ENCODE peak calls at places on chromosomes 13 and 19, in seven cellular contexts. W is GM23338, J is astrocyte, E is tibial artery, H is cardiac fibroblast, P is tibial nerve, L is HepG2. O is an unnamed sample.

GRCh38 chr13:36806102-36806501 is 12.9 kb upstream of the RFXAP start:
- DNase-seq in W (no peak), J (no peak), E (no peak), H (no peak), P (no peak), L (no peak), O (no peak)

GRCh38 chr19:3966051-3967017 is 4.6 kb downstream of the DAPK3 start:
- DNase-seq in W (no peak), J (no peak), E (no peak), H (no peak), P (no peak), L (no peak), O (no peak)

GRCh38 chr13:31930901-31931522 is 100.6 kb upstream of the FRY start:
- DNase-seq in W (no peak), J (peak; percentile 5), E (no peak), H (no peak), P (no peak), L (no peak), O (no peak)

GRCh38 chr13:73109288-73109899 is 50.6 kb downstream of the KLF5 start:
- DNase-seq in W (no peak), J (no peak), E (no peak), H (no peak), P (no peak), L (no peak), O (no peak)

GRCh38 chr13:95709101-95709500 is 32.2 kb downstream of the DNAJC3 start:
- DNase-seq in W (no peak), J (no peak), E (no peak), H (peak; percentile 30), P (no peak), L (no peak), O (no peak)

GRCh38 chr13:67278230-67278629 is 48.1 kb upstream of the PCDH9 start:
- DNase-seq in W (no peak), J (peak; percentile 98), E (no peak), H (peak; percentile 93), P (no peak), L (no peak), O (no peak)

GRCh38 chr19:48868196-48868886 is at the start of gene PLEKHA4:
- DNase-seq in W (no peak), J (no peak), E (peak; percentile 87), H (peak; percentile 73), P (peak; percentile 57), L (no peak), O (peak; percentile 80)

GRCh38 chr13:23901365-23901764 is 4.1 kb upstream of the C1QTNF9B start:
- DNase-seq in W (no peak), J (peak; percentile 38), E (no peak), H (no peak), P (no peak), L (no peak), O (no peak)

GRCh38 chr13:27971776-27972618 is 2.9 kb upstream of the CDX2 start:
- DNase-seq in W (no peak), J (no peak), E (peak; percentile 51), H (no peak), P (no peak), L (no peak), O (no peak)

GRCh38 chr13:97388385-97388784 is 45.6 kb upstream of the RAP2A start:
- DNase-seq in W (no peak), J (no peak), E (no peak), H (no peak), P (no peak), L (no peak), O (no peak)

GRCh38 chr13:50320297-50320862 is 305.1 kb downstream of the KCNRG start:
- DNase-seq in W (no peak), J (peak; percentile 81), E (no peak), H (peak; percentile 42), P (no peak), L (peak; percentile 84), O (no peak)

GRCh38 chr19:24054044-24054935 is 32.7 kb upstream of the ZNF254 start:
- DNase-seq in W (no peak), J (peak; percentile 88), E (no peak), H (no peak), P (no peak), L (peak; percentile 66), O (no peak)

DNA sequence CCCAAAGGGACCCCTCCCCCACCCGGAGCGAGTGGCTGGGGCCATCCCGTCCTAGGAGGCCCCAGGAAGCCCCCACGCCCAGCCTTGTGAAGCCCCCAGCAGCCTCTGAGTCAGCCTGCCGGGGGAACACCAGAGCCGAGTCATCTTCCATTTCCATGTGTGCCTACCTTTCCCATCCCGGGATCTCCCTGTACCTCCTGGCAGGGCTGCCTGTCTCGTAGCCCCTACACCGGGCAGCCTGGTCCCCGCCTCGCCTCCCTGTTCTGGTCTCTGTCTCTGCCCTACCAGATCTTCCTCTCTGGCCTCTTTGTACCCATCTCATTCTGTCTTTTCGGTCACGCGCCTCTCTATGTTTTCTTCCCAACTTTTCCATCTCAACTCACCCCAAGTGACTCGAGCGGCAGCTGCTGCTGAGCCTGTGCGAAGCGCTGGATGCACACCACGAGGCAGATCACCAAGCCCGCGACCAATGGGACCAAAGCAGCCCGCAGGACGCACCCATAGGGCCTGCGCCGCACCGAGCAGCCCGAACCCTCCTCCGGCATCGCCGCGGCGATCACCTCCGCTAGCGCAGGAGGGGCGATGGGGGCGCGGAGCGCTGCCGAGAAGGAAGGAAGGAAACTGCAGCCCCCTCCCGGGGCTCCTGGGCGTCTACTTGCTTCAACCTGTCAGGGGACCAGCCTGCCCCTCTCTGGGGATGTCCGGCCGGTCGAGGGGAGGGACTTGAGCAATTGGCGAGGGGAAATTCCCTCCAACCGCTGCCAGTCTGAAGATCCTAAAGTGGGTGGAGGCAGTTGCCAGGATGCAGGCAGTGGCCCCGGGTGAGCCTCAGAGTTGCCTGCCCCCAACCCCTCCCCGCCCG is at the start of gene CD70:
- DNase-seq in W (peak; percentile 85), J (no peak), E (no peak), H (no peak), P (no peak), L (no peak), O (no peak)
- H3K4me3 ChIP-seq in W (peak within 1 kb of the TSS; percentile 74), J (no peak within 1 kb of the TSS), E (no peak within 1 kb of the TSS), H (no peak within 1 kb of the TSS), P (peak within 1 kb of the TSS; percentile 27), L (no peak within 1 kb of the TSS), O (no peak within 1 kb of the TSS)

GRCh38 chr13:30898721-30899188 is 7.3 kb upstream of the MEDAG start:
- DNase-seq in W (no peak), J (peak; percentile 98), E (peak; percentile 94), H (peak; percentile 97), P (peak; percentile 31), L (peak; percentile 72), O (peak; percentile 43)
- TF ChIP-seq CTCF in W (no peak), J (no peak), E (no peak), H (no peak), P (no peak), L (peak; percentile 24), O (no peak)

DNA sequence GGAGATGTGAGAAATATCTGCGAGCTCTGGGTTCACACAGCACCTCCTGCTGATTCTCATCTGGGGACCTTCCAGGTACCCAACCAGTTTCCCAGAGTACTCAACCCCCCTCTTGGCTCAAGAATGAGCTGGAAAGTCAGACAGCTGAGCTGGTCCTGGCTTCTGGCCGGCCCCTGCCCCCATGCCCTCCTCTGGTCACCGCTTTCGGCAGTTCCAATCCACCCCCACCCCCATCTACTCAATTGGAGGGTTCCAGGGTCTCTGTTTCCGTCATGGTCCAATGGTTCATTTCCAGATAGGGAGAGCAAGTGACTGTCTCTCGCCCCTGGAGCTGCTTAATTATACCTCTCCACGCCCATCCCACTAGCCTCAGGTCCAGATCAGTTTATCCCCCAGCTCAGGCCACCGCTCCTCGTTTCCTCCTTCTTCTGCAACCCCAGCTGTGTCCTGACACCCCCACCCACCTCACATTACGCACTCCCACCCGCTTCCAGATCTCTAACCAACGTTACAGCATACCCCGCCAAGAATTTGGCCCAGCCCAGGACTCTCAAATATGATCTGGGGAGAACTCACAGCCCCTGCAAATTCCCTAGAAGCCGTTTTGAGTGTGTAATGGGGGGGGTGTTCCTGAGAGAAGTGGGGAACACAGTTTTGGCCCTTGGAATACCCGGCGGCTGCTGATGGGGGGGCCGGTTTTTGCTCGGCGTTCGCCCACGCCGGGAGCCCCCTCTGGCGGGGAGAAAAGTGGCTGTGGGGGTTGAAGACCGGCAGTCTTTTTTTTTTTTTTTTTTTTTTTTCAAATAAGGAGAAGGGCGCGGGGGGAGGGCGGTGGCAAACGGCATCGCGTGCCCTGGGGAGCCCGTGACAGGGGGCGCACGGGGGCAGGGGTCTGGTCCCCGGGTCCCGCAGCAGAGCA is 1.8 kb upstream of the PDE4A start:
- DNase-seq in W (peak; percentile 57), J (no peak), E (no peak), H (no peak), P (no peak), L (no peak), O (no peak)
- H3K4me3 ChIP-seq in W (peak overlapping the region; percentile 78), J (peak overlapping the region; percentile 28), E (no peak overlapping the region), H (no peak overlapping the region), P (no peak overlapping the region), L (no peak overlapping the region), O (no peak overlapping the region)

GRCh38 chr13:51594432-51594831 is 10.2 kb downstream of the WDFY2 start:
- DNase-seq in W (no peak), J (no peak), E (no peak), H (no peak), P (no peak), L (no peak), O (no peak)

GRCh38 chr13:51601601-51602348 is 17.5 kb downstream of the WDFY2 start:
- DNase-seq in W (no peak), J (no peak), E (no peak), H (no peak), P (no peak), L (no peak), O (no peak)

GRCh38 chr13:51600703-51601102 is 16.4 kb downstream of the WDFY2 start:
- DNase-seq in W (no peak), J (no peak), E (no peak), H (no peak), P (no peak), L (no peak), O (no peak)

GRCh38 chr13:51603716-51604115 is 19.5 kb downstream of the WDFY2 start:
- DNase-seq in W (no peak), J (no peak), E (no peak), H (no peak), P (no peak), L (no peak), O (no peak)

GRCh38 chr13:51599444-51600176 is 15.3 kb downstream of the WDFY2 start:
- DNase-seq in W (no peak), J (no peak), E (no peak), H (no peak), P (no peak), L (no peak), O (no peak)
- TF ChIP-seq CTCF in W (no peak), J (no peak), E (no peak), H (no peak), P (no peak), L (no peak), O (no peak)

O was measured in uterus.